ENCODE peak calls at places on chromosomes 11 and 22, in ten cellular contexts. W is GM12865, S is epithelial cell of esophagus, T is A549, L is fibroblast of the aortic adventitia, V is adrenal gland, H is BJ, O is AG04450, G is AG10803, P is esophagus squamous epithelium. U is an unnamed sample.

GRCh38 chr22:23531966-23532735 is 47.9 kb downstream of the IGLL1 start:
- DNase-seq in W (no peak), S (no peak), T (no peak), L (no peak), V (no peak), H (no peak), O (no peak), G (no peak), P (no peak), U (no peak)

GRCh38 chr11:71446942-71447688 is 1.1 kb downstream of the DHCR7 start:
- DNase-seq in W (no peak), S (peak), T (peak), L (peak), V (peak), H (no peak), O (peak), G (peak), P (no peak), U (peak)

GRCh38 chr11:121801796-121802195 is 314.2 kb downstream of the BLID start:
- DNase-seq in W (no peak), S (no peak), T (no peak), L (no peak), V (no peak), H (no peak), O (no peak), G (no peak), P (no peak), U (no peak)

GRCh38 chr11:122100222-122101080 is 15.6 kb downstream of the BLID start:
- DNase-seq in W (no peak), S (peak), T (no peak), L (peak), V (peak), H (no peak), O (peak), G (peak), P (no peak), U (peak)

GRCh38 chr22:19810381-19811141 is 44.1 kb downstream of the GNB1L start:
- DNase-seq in W (no peak), S (no peak), T (no peak), L (peak), V (no peak), H (no peak), O (peak), G (peak), P (no peak), U (peak)

GRCh38 chr11:64638017-64638664 is 47.1 kb downstream of the SLC22A12 start:
- DNase-seq in W (no peak), S (no peak), T (no peak), L (no peak), V (no peak), H (no peak), O (no peak), G (no peak), P (no peak), U (no peak)

GRCh38 chr11:130211144-130211543 is 51.6 kb downstream of the ST14 start:
- DNase-seq in W (no peak), S (no peak), T (no peak), L (no peak), V (peak), H (no peak), O (no peak), G (no peak), P (no peak), U (no peak)

GRCh38 chr11:110128161-110128560 is 35.0 kb downstream of the ZC3H12C start:
- DNase-seq in W (no peak), S (no peak), T (no peak), L (peak), V (no peak), H (peak), O (no peak), G (peak), P (no peak), U (peak)

GRCh38 chr22:20514658-20515406 is 7.4 kb downstream of the MED15 start:
- DNase-seq in W (no peak), S (peak), T (peak), L (peak), V (peak), H (peak), O (peak), G (peak), P (no peak), U (peak)

GRCh38 chr11:23988381-23989006 is 508.4 kb upstream of the LUZP2 start:
- DNase-seq in W (no peak), S (no peak), T (peak), L (peak), V (no peak), H (no peak), O (peak), G (peak), P (no peak), U (peak)

GRCh38 chr22:23256138-23256932 is 76.0 kb downstream of the BCR start:
- DNase-seq in W (no peak), S (no peak), T (no peak), L (no peak), V (no peak), H (no peak), O (no peak), G (no peak), P (no peak), U (no peak)

GRCh38 chr11:12291313-12291712 is 86.1 kb upstream of the PARVA start:
- DNase-seq in W (no peak), S (no peak), T (no peak), L (no peak), V (no peak), H (no peak), O (no peak), G (no peak), P (no peak), U (no peak)

GRCh38 chr11:8059571-8060011 is 21.4 kb upstream of the TUB start:
- DNase-seq in W (no peak), S (no peak), T (no peak), L (no peak), V (peak), H (no peak), O (no peak), G (no peak), P (no peak), U (no peak)

GRCh38 chr11:72758690-72759389 is 6.6 kb upstream of the ARAP1 start:
- DNase-seq in W (no peak), S (no peak), T (no peak), L (peak), V (peak), H (no peak), O (peak), G (peak), P (no peak), U (peak)

GRCh38 chr11:60064115-60064514 is 7.7 kb downstream of the MS4A3 start:
- DNase-seq in W (no peak), S (no peak), T (no peak), L (no peak), V (no peak), H (no peak), O (no peak), G (no peak), P (no peak), U (no peak)

GRCh38 chr22:25419247-25420113 is 145.0 kb upstream of the GRK3 start:
- DNase-seq in W (peak), S (no peak), T (no peak), L (peak), V (peak), H (no peak), O (no peak), G (peak), P (no peak), U (no peak)

GRCh38 chr11:28514391-28514790 is 406.2 kb downstream of the METTL15 start:
- DNase-seq in W (no peak), S (no peak), T (no peak), L (no peak), V (no peak), H (no peak), O (no peak), G (peak), P (no peak), U (no peak)

GRCh38 chr11:1913271-1914060 is 6.0 kb upstream of the TNNT3 start:
- DNase-seq in W (no peak), S (no peak), T (no peak), L (no peak), V (no peak), H (no peak), O (no peak), G (no peak), P (no peak), U (no peak)

GRCh38 chr11:57568330-57568766 is 876 bp upstream of the UBE2L6 start:
- DNase-seq in W (peak), S (peak), T (no peak), L (peak), V (no peak), H (no peak), O (peak), G (peak), P (no peak), U (peak)

GRCh38 chr22:48453751-48454485 is 1373.8 kb downstream of the BRD1 start:
- DNase-seq in W (no peak), S (no peak), T (no peak), L (no peak), V (no peak), H (no peak), O (no peak), G (no peak), P (no peak), U (no peak)

DNA sequence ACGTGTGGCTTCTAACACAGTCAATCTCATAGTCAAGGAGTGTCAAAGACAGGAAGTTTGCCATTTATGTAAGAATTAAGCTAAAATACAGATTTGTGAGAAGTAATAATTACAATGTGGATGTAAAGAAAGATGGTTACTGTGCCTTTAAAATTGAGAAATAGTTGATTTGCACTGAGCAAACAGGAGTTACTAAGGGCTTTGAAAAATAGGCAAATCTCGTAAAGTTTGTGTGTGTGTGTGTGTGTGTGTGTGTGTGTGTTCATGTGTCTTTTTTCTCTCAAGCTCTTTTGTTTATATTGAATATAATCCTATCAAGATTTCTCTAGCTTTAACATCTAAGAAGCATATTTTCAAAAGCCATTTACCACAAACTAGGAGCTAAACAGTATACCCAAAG is 2284.5 kb downstream of the LRRC4C start:
- DNase-seq in W (no peak), S (no peak), T (no peak), L (no peak), V (no peak), H (no peak), O (no peak), G (no peak), P (no peak), U (no peak)
- H3K4me3 ChIP-seq in W (no peak), S (no peak), T (no peak), L (no peak), V (no peak), H (no peak), O (no peak), G (no peak), P (no peak), U (no peak)

DNA sequence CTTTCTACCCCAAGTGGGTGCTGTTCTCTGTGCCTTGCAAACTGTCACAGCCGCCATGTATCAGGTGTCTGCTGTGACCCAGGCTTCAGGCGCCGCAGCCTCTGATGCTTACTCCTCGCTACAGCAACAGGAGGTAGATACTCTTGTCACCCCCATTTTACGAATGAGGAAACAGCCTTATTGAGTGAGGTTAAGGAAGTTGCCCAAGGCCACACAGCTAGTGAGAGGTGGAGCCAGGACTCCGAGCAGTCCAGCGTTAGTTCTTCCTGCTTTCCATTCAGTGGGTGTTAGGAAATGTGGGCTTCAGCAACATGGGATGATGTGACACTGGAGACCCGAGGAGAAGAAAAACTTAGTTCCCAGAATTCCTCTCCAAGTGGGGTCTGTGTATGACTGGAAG is 14.3 kb downstream of the RNF215 start:
- DNase-seq in W (no peak), S (no peak), T (no peak), L (no peak), V (no peak), H (no peak), O (no peak), G (no peak), P (no peak), U (no peak)
- TF ChIP-seq CTCF in W (no peak), S (no peak), T (no peak), L (no peak), V (no peak), H (no peak), O (no peak), G (no peak), P (no peak), U (no peak)

DNA sequence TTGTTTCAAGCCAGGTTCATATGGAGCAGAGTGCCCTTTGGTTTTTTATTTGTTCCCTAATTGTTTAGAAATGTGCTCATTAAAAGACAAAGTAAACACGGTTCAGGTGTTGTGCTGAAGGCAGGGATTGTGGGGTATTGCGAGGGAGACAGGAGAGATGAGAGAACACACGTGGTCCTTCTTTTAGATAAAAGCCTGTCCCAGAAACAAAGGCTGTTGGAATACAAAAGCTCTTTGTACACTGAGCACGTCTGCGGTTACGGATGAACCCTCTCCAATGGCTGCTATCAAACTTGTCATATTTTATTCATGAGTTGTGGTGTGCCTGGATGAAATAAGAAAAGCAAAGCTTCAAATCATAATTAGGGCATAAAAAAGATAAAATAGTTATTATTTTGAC is 92.7 kb downstream of the NELL1 start:
- DNase-seq in W (no peak), S (no peak), T (no peak), L (no peak), V (no peak), H (no peak), O (no peak), G (no peak), P (no peak), U (no peak)
- H3K4me3 ChIP-seq in W (no peak), S (no peak), T (no peak), L (no peak), V (no peak), H (no peak), O (no peak), G (no peak), P (no peak), U (no peak)

GRCh38 chr11:120210651-120211521 is at the start of gene OAF:
- DNase-seq in W (peak), S (peak), T (peak), L (peak), V (peak), H (no peak), O (peak), G (peak), P (no peak), U (peak)
- TF ChIP-seq CTCF in W (peak), S (no peak), T (peak), L (peak), V (peak), H (no peak), O (no peak), G (peak), P (peak), U (no peak)

GRCh38 chr11:92511522-92512203 is 287.0 kb downstream of the FAT3 start:
- DNase-seq in W (no peak), S (no peak), T (no peak), L (no peak), V (no peak), H (no peak), O (no peak), G (no peak), P (no peak), U (no peak)
- H3K4me3 ChIP-seq in W (no peak), S (no peak), T (no peak), L (no peak), V (no peak), H (no peak), O (no peak), G (no peak), P (no peak), U (no peak)

GRCh38 chr11:77468527-77468926 is 5.4 kb downstream of the PAK1 start:
- DNase-seq in W (no peak), S (no peak), T (no peak), L (no peak), V (no peak), H (no peak), O (no peak), G (no peak), P (no peak), U (no peak)
- TF ChIP-seq CTCF in W (no peak), S (no peak), T (no peak), L (no peak), V (no peak), H (no peak), O (no peak), G (no peak), P (peak), U (no peak)

U was measured in fibroblast of mammary gland.